ENCODE peak calls at places on chromosome 4, in ten cellular contexts. G is stomach, N is left ventricle myocardium inferior, P is nephron progenitor cell, A is neural crest cell, B is activated B cell treated with CpG ODN at 0.5 μM for 24 hours, V is A549, I is uterus, H is mammary epithelial cell, J is tibial nerve. T is an unnamed sample.

GRCh38 chr4:145735330-145735638 is 55.3 kb downstream of the C4orf51 start:
- DNase-seq in G (no peak), N (no peak), P (no peak), A (no peak), B (no peak), V (peak), I (peak), H (peak), J (no peak), T (no peak)

GRCh38 chr4:57490520-57490919 is 380.3 kb upstream of the IGFBP7 start:
- DNase-seq in G (no peak), N (no peak), P (no peak), A (no peak), B (no peak), V (peak), I (no peak), H (peak), J (no peak), T (no peak)

GRCh38 chr4:46937493-46937892 is 28.4 kb upstream of the COX7B2 start:
- DNase-seq in G (no peak), N (no peak), P (no peak), A (no peak), B (no peak), V (no peak), I (no peak), H (no peak), J (no peak), T (no peak)

GRCh38 chr4:122000849-122001248 is 49.0 kb upstream of the TRPC3 start:
- DNase-seq in G (no peak), N (no peak), P (no peak), A (no peak), B (no peak), V (no peak), I (no peak), H (no peak), J (no peak), T (no peak)

GRCh38 chr4:151575646-151576045 is 166.7 kb downstream of the FHIP1A start:
- DNase-seq in G (no peak), N (no peak), P (no peak), A (no peak), B (no peak), V (no peak), I (no peak), H (peak), J (no peak), T (no peak)

GRCh38 chr4:69656653-69657158 is 3.7 kb upstream of the UGT2A1 start:
- DNase-seq in G (no peak), N (no peak), P (no peak), A (no peak), B (no peak), V (no peak), I (no peak), H (no peak), J (no peak), T (no peak)

GRCh38 chr4:94957030-94957429 is 199.3 kb downstream of the BMPR1B start:
- DNase-seq in G (no peak), N (no peak), P (peak), A (no peak), B (no peak), V (no peak), I (no peak), H (no peak), J (no peak), T (no peak)

GRCh38 chr4:88522702-88523324 is 763 bp downstream of the PYURF start:
- DNase-seq in G (peak), N (peak), P (peak), A (peak), B (peak), V (peak), I (peak), H (peak), J (peak), T (no peak)

GRCh38 chr4:155552180-155552579 is 114.5 kb upstream of the GUCY1A1 start:
- DNase-seq in G (no peak), N (no peak), P (no peak), A (no peak), B (no peak), V (no peak), I (no peak), H (peak), J (no peak), T (no peak)

GRCh38 chr4:16269742-16270522 is 43.7 kb upstream of the TAPT1 start:
- DNase-seq in G (no peak), N (no peak), P (no peak), A (no peak), B (no peak), V (no peak), I (no peak), H (peak), J (peak), T (no peak)

GRCh38 chr4:170001688-170002267 is 24.4 kb downstream of the MFAP3L start:
- DNase-seq in G (no peak), N (no peak), P (no peak), A (no peak), B (no peak), V (no peak), I (no peak), H (no peak), J (no peak), T (no peak)

GRCh38 chr4:162506253-162506652 is 342.5 kb upstream of the FSTL5 start:
- DNase-seq in G (no peak), N (no peak), P (no peak), A (no peak), B (no peak), V (no peak), I (no peak), H (no peak), J (no peak), T (no peak)

DNA sequence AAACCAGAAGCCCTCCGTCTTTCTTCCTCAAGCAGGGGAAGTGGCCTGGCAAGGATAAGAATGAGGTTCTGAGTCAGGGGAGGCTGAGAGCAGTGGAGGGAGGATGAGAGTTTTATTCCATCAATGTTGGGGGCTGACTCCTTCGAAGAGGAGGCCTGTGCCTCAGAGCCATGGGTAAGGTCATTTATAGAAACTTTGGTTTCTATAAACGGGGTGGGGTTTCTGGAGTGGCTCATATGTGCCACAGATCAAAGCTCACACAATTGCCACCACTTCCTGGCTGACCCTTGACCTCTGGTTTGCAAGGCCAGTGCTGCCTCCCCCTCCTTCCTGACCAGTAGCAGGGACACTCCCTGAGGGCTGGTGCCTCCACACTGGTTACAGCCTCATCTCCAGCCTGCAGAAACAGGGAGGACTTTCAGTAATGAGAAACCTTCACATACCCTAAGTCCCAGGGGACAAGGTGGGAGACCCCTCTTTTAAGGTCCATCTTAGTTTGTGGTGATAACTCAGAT is 166.0 kb downstream of the PDGFRA start:
- DNase-seq in G (no peak), N (no peak), P (no peak), A (no peak), B (no peak), V (no peak), I (no peak), H (no peak), J (no peak), T (no peak)
- TF ChIP-seq CTCF in G (no peak), N (no peak), P (no peak), A (no peak), B (no peak), V (no peak), I (no peak), H (no peak), J (no peak), T (no peak)

GRCh38 chr4:20299515-20299914 is 47.8 kb downstream of the SLIT2 start:
- DNase-seq in G (no peak), N (no peak), P (peak), A (no peak), B (no peak), V (peak), I (no peak), H (no peak), J (no peak), T (no peak)
- TF ChIP-seq CTCF in G (no peak), N (peak), P (peak), A (peak), B (no peak), V (no peak), I (no peak), H (peak), J (peak), T (peak)

GRCh38 chr4:65033899-65034298 is 624.6 kb upstream of the TECRL start:
- DNase-seq in G (no peak), N (no peak), P (no peak), A (no peak), B (no peak), V (no peak), I (no peak), H (no peak), J (no peak), T (no peak)
- TF ChIP-seq CTCF in G (no peak), N (peak), P (no peak), A (peak), B (no peak), V (no peak), I (no peak), H (peak), J (peak), T (peak)

DNA sequence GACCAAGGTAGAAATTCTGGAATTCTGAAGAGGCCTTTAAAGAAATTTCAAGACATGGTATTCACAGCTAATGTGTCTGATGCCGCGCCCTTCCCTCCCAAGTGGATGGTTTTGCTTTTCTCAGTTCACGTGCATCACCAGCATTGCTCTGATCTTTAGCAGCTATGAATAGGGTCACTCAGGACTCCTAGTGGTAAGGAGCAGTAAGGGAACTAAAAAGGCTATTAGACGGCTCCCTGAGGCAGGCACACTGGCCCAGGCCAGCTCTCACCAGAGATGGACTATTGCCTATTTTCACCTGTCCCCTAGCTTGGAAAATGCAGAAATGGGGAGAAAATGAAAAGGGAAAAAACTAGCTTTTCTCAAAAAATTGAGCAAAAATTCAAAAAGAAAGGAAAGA is 447.5 kb upstream of the RASGEF1B start:
- DNase-seq in G (no peak), N (no peak), P (no peak), A (no peak), B (no peak), V (peak), I (no peak), H (peak), J (no peak), T (no peak)
- TF ChIP-seq CTCF in G (no peak), N (peak), P (peak), A (peak), B (no peak), V (no peak), I (no peak), H (peak), J (no peak), T (peak)

DNA sequence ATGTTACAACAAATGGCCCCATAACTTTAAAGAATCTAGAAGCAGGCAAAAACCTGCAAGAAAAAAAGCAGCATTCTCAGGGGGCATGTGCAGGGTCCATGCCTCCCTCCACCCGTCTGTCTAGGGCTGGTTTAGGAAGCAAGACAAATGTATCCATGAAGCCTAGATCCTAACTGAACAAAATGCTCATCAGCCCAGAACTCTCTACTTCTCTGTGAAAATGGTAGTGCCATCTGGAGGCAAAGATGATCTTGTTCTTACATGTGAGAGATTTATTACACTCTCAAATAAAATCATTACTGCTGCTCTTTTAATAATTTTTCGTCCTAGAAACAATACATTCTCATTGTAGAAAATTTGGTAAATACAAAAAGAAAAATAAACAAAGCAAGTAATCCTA is 26.7 kb downstream of the NR3C2 start:
- DNase-seq in G (no peak), N (no peak), P (no peak), A (no peak), B (no peak), V (peak), I (no peak), H (no peak), J (no peak), T (no peak)
- TF ChIP-seq CTCF in G (no peak), N (peak), P (no peak), A (peak), B (no peak), V (no peak), I (no peak), H (no peak), J (no peak), T (no peak)

GRCh38 chr4:10460313-10461047 is 3.3 kb upstream of the ZNF518B start:
- DNase-seq in G (no peak), N (no peak), P (no peak), A (no peak), B (no peak), V (no peak), I (no peak), H (peak), J (no peak), T (no peak)

GRCh38 chr4:10459305-10459704 is 2.1 kb upstream of the ZNF518B start:
- DNase-seq in G (no peak), N (no peak), P (no peak), A (no peak), B (no peak), V (no peak), I (no peak), H (no peak), J (no peak), T (no peak)

GRCh38 chr4:10461850-10462400 is 4.7 kb upstream of the ZNF518B start:
- DNase-seq in G (no peak), N (no peak), P (no peak), A (no peak), B (no peak), V (no peak), I (no peak), H (no peak), J (no peak), T (no peak)

GRCh38 chr4:10462876-10463275 is 5.7 kb upstream of the ZNF518B start:
- DNase-seq in G (no peak), N (no peak), P (no peak), A (no peak), B (no peak), V (no peak), I (no peak), H (no peak), J (no peak), T (no peak)

GRCh38 chr4:10461091-10461849 is 4.0 kb upstream of the ZNF518B start:
- DNase-seq in G (peak), N (peak), P (peak), A (peak), B (peak), V (peak), I (peak), H (peak), J (peak), T (peak)
- TF ChIP-seq CTCF in G (peak), N (peak), P (peak), A (peak), B (peak), V (peak), I (peak), H (peak), J (peak), T (peak)

DNA sequence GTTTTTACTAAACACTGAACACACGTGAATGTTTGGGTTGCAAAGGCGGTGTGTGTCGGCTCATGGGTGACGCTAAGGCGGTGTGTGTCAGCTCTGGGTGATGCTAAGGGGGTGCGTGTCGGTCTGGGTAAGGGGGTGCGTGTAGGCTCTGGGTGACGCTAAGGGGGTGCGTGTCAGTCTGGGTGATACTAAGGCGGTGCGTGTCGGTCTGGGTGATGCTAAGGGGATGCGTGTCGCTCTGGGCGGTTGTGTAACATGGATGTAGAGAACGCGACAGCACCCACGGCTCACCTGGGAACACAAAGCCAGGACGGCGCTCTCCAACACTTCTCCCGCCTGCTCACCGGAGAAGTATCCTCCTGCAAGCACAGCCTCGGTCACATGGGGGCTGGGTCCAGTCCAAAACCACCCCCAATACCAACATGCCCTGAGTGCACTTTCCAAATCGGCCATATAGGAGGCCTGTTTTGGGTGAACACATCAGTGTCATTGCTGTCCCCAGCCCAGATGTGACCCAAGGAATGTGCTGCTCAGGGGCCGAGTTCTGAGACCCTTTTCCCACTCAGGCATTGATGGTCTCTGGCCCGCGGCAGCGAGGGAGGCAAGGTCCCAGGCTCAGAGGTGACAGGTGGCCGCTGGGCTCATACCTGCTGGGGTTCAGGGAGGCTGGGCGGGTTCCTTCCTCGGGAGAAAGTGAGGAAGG is 67.1 kb downstream of the ACOX3 start:
- DNase-seq in G (no peak), N (no peak), P (no peak), A (no peak), B (no peak), V (no peak), I (no peak), H (no peak), J (no peak), T (no peak)
- TF ChIP-seq CTCF in G (no peak), N (no peak), P (no peak), A (no peak), B (no peak), V (no peak), I (no peak), H (no peak), J (no peak), T (no peak)